ENCODE peak calls at places on chromosomes 1 and 21, in four cellular contexts. W is HCT116, V is GM12878, X is K562. M is an unnamed sample.

GRCh38 chr1:18957136-18957521 is 653 bp upstream of the IFFO2 start:
- DNase-seq in V (no peak), X (peak; percentile 35), W (no peak), M (no peak)

GRCh38 chr1:185971688-185972087 is 237.5 kb downstream of the HMCN1 start:
- DNase-seq in W (no peak), V (no peak), X (no peak), M (no peak)

GRCh38 chr1:70156529-70157120 is 48.8 kb downstream of the LRRC40 start:
- DNase-seq in V (no peak), W (no peak), X (peak; percentile 13), M (no peak)

GRCh38 chr1:34477632-34478141 is 277.2 kb upstream of the GJB5 start:
- DNase-seq in V (no peak), X (no peak), W (no peak), M (no peak)

GRCh38 chr1:89310505-89310904 is 37.8 kb upstream of the GBP5 start:
- DNase-seq in X (no peak), V (peak; percentile 15), W (no peak), M (no peak)

GRCh38 chr1:181089017-181089776 is 697 bp downstream of the IER5 start:
- DNase-seq in X (peak; percentile 65), W (no peak), V (no peak), M (no peak)

GRCh38 chr1:17307329-17307728 is 668 bp upstream of the PADI4 start:
- DNase-seq in V (no peak), W (no peak), X (no peak), M (no peak)

GRCh38 chr1:53294557-53294956 is 33.3 kb downstream of the LRP8 start:
- DNase-seq in V (no peak), W (no peak), X (no peak), M (no peak)

GRCh38 chr1:174158767-174159252 is 510 bp upstream of the RABGAP1L start:
- DNase-seq in X (no peak), W (no peak), V (no peak), M (no peak)

GRCh38 chr1:20411196-20411980 is 74.6 kb downstream of the CAMK2N1 start:
- DNase-seq in W (peak; percentile 60), V (no peak), X (no peak), M (no peak)

DNA sequence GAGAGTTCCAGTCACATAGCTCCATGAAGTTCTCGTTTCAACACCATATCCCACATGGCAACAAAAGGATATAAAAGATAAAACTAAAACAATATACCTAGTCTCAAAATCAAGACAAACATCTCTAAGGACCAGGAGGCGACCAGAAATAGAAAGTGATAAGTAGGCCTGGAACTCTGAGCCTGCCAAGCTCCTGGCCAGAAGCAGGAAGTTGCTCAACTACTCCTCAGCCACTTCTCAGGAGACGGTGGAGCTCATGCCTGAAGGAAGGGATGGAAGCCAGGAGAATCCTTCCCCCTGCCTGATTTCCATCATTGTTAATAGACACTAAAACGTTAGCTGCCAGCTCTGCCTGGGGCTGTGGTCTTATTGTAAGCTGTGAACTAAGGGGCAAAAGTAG is 94.7 kb downstream of the DISP1 start:
- DNase-seq in V (no peak), W (no peak), X (no peak), M (no peak)
- TF ChIP-seq YY1 in V (no peak), W (no peak), X (no peak), M (no peak)

DNA sequence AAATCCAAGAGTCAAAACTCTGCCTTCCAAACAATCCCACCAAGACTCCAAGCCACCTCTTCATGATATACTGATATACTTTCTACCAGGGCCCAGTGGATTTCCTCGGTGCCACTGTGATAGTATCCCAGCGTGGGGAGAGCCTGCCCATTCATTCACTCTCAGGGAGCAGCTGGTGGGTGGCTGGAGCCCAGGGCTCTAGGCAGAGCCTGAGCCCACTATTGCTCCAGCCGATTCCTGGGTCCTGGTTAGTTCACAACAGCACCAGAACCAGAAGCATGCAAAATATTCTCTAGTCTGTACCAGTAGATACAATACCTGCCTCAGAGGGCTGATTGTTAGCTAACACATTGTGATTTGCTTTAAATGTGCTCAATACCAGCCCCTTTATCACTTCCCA is 831 bp downstream of the CSRP1 start:
- DNase-seq in X (no peak), V (no peak), W (no peak), M (no peak)
- H3K4me1 ChIP-seq in X (peaks cover 13% of the 10 kb centered on the region), V (peaks cover 30% of the 10 kb centered on the region), W (peaks cover 11% of the 10 kb centered on the region), M (peaks cover 19% of the 10 kb centered on the region)

DNA sequence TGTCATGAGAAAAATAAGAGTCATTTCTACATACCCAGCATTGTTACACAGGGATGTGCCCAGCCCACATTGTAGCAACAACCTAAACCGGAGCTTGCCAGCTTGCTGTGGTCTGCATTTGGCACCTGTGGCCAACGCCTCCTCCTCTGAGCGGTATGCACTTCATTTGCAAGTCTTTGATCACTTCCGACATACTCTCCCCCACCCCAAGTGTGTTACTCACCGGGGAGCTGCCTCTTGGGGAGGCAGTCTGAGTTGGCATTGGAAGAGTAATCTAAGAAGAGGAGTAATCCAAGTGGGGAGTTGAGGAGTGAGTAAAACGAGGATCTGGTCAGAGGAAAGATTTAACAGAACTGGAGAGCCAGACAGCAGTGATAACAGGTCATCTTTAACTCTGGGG is 3.8 kb downstream of the BCL9 start:
- DNase-seq in W (peak; percentile 66), V (peak; percentile 24), X (no peak), M (no peak)
- TF ChIP-seq YY1 in W (no peak), V (no peak), X (no peak), M (no peak)

GRCh38 chr1:28451011-28451410 is 54.8 kb upstream of the RCC1 start:
- DNase-seq in V (no peak), W (no peak), X (no peak), M (no peak)
- H3K4me1 ChIP-seq in V (peaks cover 21% of the 10 kb centered on the region), W (peaks cover 2% of the 10 kb centered on the region), X (peaks cover 20% of the 10 kb centered on the region), M (no peaks in the 10 kb centered on the region)

GRCh38 chr1:60802884-60803283 is 279.5 kb upstream of the NFIA start:
- DNase-seq in W (no peak), V (no peak), X (no peak), M (no peak)
- TF ChIP-seq YY1 in W (no peak), V (no peak), X (no peak), M (no peak)

GRCh38 chr21:15010645-15011044 is 54.2 kb downstream of the NRIP1 start:
- DNase-seq in X (no peak), W (no peak), V (no peak), M (no peak)

GRCh38 chr21:15005391-15005790 is 59.4 kb downstream of the NRIP1 start:
- DNase-seq in W (no peak), V (no peak), X (no peak), M (peak; percentile 88)

GRCh38 chr21:15006594-15007230 is 58.1 kb downstream of the NRIP1 start:
- DNase-seq in V (no peak), X (no peak), W (no peak), M (no peak)

GRCh38 chr21:15009964-15010363 is 54.8 kb downstream of the NRIP1 start:
- DNase-seq in W (no peak), V (no peak), X (no peak), M (no peak)

GRCh38 chr21:15007716-15008296 is 57.0 kb downstream of the NRIP1 start:
- DNase-seq in X (no peak), V (no peak), W (no peak), M (no peak)
- H3K4me1 ChIP-seq in X (no peaks in the 10 kb centered on the region), V (no peaks in the 10 kb centered on the region), W (peaks cover 2% of the 10 kb centered on the region), M (peaks cover 3% of the 10 kb centered on the region)

GRCh38 chr1:43849670-43850069 is 83.9 kb upstream of the ARTN start:
- DNase-seq in X (no peak), V (no peak), W (no peak), M (no peak)
- TF ChIP-seq YY1 in X (no peak), V (no peak), W (no peak), M (no peak)

DNA sequence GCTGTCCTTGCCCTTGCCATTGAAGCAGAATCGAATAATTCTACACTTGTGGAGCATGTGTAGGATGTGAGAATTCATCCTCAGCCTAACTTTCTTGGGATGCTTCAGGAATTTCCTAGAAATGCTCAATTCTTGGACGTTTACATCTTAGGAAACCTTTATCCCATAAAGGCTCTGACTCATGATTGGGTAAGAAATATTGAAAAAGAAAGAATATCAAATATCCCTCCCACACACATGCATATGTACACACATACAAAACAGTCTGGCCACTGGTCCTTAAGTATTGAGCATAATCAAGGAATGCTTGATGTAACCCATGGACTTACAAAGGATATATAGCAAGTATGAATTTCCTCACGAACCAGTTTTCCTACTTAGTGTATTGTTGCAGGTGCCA is 83.9 kb upstream of the IPO9 start:
- DNase-seq in V (no peak), W (no peak), X (no peak), M (no peak)
- H3K4me1 ChIP-seq in V (no peaks in the 10 kb centered on the region), W (peaks cover 9% of the 10 kb centered on the region), X (no peaks in the 10 kb centered on the region), M (peaks cover 13% of the 10 kb centered on the region)

GRCh38 chr1:246959944-246960693 is 28.4 kb upstream of the AHCTF1 start:
- DNase-seq in W (no peak), X (no peak), V (peak; percentile 28), M (no peak)
- TF ChIP-seq YY1 in W (no peak), X (no peak), V (no peak), M (no peak)

M was measured in NT2/D1.